ENCODE peak calls at places on chromosomes 13 and 19, in five cellular contexts. W, R, C, K and J are unnamed samples.

GRCh38 chr13:111905609-111905945 is 161.4 kb upstream of the SOX1 start:
- DNase-seq in W (no peak), R (no peak), C (no peak), K (no peak), J (no peak)

GRCh38 chr13:53873558-53873957 is 844.9 kb downstream of the OLFM4 start:
- DNase-seq in W (no peak), R (no peak), C (no peak), K (no peak), J (no peak)

GRCh38 chr13:103157434-103158145 is 91.4 kb upstream of the SLC10A2 start:
- DNase-seq in W (no peak), R (no peak), C (no peak), K (no peak), J (no peak)

GRCh38 chr19:15864824-15865223 is 33.0 kb downstream of the CYP4F2 start:
- DNase-seq in W (no peak), R (no peak), C (no peak), K (no peak), J (no peak)

GRCh38 chr19:6734096-6734696 is 3.2 kb downstream of the GPR108 start:
- DNase-seq in W (no peak), R (no peak), C (no peak), K (no peak), J (no peak)

GRCh38 chr13:106528711-106529414 is 6.6 kb downstream of the EFNB2 start:
- DNase-seq in W (no peak), R (no peak), C (no peak), K (no peak), J (no peak)

GRCh38 chr19:18777156-18777724 is 13.9 kb downstream of the COMP start:
- DNase-seq in W (no peak), R (no peak), C (no peak), K (no peak), J (no peak)

GRCh38 chr19:49664171-49665070 is 1.2 kb downstream of the IRF3 start:
- DNase-seq in W (peak; percentile 95), R (peak; percentile 93), C (peak; percentile 95), K (peak; percentile 81), J (no peak)

GRCh38 chr19:36054733-36055686 is at the start of gene WDR62:
- DNase-seq in W (peak; percentile 96), R (peak; percentile 90), C (peak; percentile 97), K (peak; percentile 92), J (peak; percentile 58)

GRCh38 chr19:42628411-42629135 is 33.8 kb upstream of the CEACAM8 start:
- DNase-seq in W (no peak), R (no peak), C (no peak), K (peak; percentile 25), J (no peak)

GRCh38 chr13:100439247-100439955 is 149.2 kb downstream of the GGACT start:
- DNase-seq in W (no peak), R (no peak), C (no peak), K (no peak), J (no peak)

GRCh38 chr13:69274231-69274630 is 833.4 kb upstream of the ATXN8OS start:
- DNase-seq in W (no peak), R (no peak), C (no peak), K (no peak), J (no peak)

GRCh38 chr19:45339629-45340028 is 921 bp upstream of the KLC3 start:
- DNase-seq in W (no peak), R (no peak), C (no peak), K (no peak), J (no peak)

GRCh38 chr13:36753176-36753575 is 65.8 kb upstream of the RFXAP start:
- DNase-seq in W (no peak), R (no peak), C (no peak), K (no peak), J (no peak)

GRCh38 chr19:16441661-16442071 is 30.1 kb downstream of the EPS15L1 start:
- DNase-seq in W (peak; percentile 45), R (no peak), C (no peak), K (no peak), J (no peak)

GRCh38 chr13:38530492-38530891 is 156.4 kb upstream of the FREM2 start:
- DNase-seq in W (no peak), R (no peak), C (no peak), K (no peak), J (no peak)

GRCh38 chr19:17479325-17479791 is 9.0 kb downstream of the SLC27A1 start:
- DNase-seq in W (no peak), R (no peak), C (no peak), K (no peak), J (no peak)

GRCh38 chr13:113547248-113547971 is 37.1 kb upstream of the TFDP1 start:
- DNase-seq in W (no peak), R (peak; percentile 43), C (no peak), K (no peak), J (no peak)

GRCh38 chr19:38375748-38376147 is 1.4 kb downstream of the PSMD8 start:
- DNase-seq in W (no peak), R (no peak), C (no peak), K (no peak), J (no peak)

GRCh38 chr19:48363500-48363809 is 285 bp downstream of the TMEM143 start:
- DNase-seq in W (no peak), R (no peak), C (no peak), K (peak; percentile 12), J (no peak)

GRCh38 chr19:42284641-42285341 is 15.7 kb downstream of the CIC start:
- DNase-seq in W (peak; percentile 49), R (no peak), C (no peak), K (no peak), J (no peak)

GRCh38 chr13:44249439-44249838 is 124.2 kb upstream of the SERP2 start:
- DNase-seq in W (no peak), R (peak; percentile 76), C (no peak), K (no peak), J (no peak)

GRCh38 chr19:42311612-42312160 is 1.4 kb upstream of the TMEM145 start:
- DNase-seq in W (no peak), R (no peak), C (no peak), K (no peak), J (no peak)

GRCh38 chr13:40430234-40430633 is 236.2 kb downstream of the FOXO1 start:
- DNase-seq in W (no peak), R (no peak), C (no peak), K (no peak), J (no peak)

GRCh38 chr19:24053601-24054000 is 33.4 kb upstream of the ZNF254 start:
- DNase-seq in W (no peak), R (no peak), C (no peak), K (no peak), J (no peak)

GRCh38 chr13:104773775-104774174 is 1707.6 kb upstream of the SLC10A2 start:
- DNase-seq in W (no peak), R (no peak), C (no peak), K (no peak), J (no peak)

GRCh38 chr13:44842158-44842557 is 147.1 kb downstream of the NUFIP1 start:
- DNase-seq in W (no peak), R (no peak), C (no peak), K (no peak), J (no peak)